ENCODE peak calls at places on chromosomes 6 and 20, in four cellular contexts. Y, T, X and Q are unnamed samples.

GRCh38 chr6:121826156-121826810 is 390.8 kb downstream of the GJA1 start:
- DNase-seq in T (no peak), Y (peak), X (no peak), Q (peak)

GRCh38 chr20:48195121-48195870 is 410.0 kb upstream of the SULF2 start:
- DNase-seq in T (no peak), Y (no peak), X (no peak), Q (no peak)

GRCh38 chr6:39029156-39030011 is 19.2 kb upstream of the GLP1R start:
- DNase-seq in Y (no peak), T (no peak), X (peak), Q (no peak)

GRCh38 chr20:6100261-6100660 is 22.6 kb downstream of the FERMT1 start:
- DNase-seq in X (no peak), Y (no peak), T (no peak), Q (no peak)

GRCh38 chr6:47146426-47147174 is 104.5 kb upstream of the ADGRF1 start:
- DNase-seq in T (no peak), X (no peak), Y (peak), Q (peak)

GRCh38 chr6:45727824-45728449 is 287.7 kb downstream of the CLIC5 start:
- DNase-seq in T (peak), X (no peak), Y (no peak), Q (no peak)

GRCh38 chr20:62023935-62024334 is 41.7 kb downstream of the TAF4 start:
- DNase-seq in Y (no peak), X (no peak), T (no peak), Q (no peak)

GRCh38 chr20:63858393-63859165 is 2.7 kb upstream of the ABHD16B start:
- DNase-seq in Y (no peak), T (peak), X (no peak), Q (peak)

GRCh38 chr6:130435181-130435580 is 69.4 kb downstream of the TMEM200A start:
- DNase-seq in Y (no peak), T (no peak), X (no peak), Q (no peak)

GRCh38 chr20:54772931-54773642 is 297.7 kb downstream of the DOK5 start:
- DNase-seq in Y (no peak), X (no peak), T (no peak), Q (no peak)

GRCh38 chr6:38262609-38263008 is 377.1 kb downstream of the BTBD9 start:
- DNase-seq in T (no peak), X (no peak), Y (peak), Q (no peak)

GRCh38 chr6:54846243-54846856 is at the start of gene FAM83B:
- DNase-seq in X (peak), T (peak), Y (no peak), Q (no peak)

GRCh38 chr20:60138263-60139127 is 180.3 kb downstream of the CDH26 start:
- DNase-seq in Y (no peak), X (no peak), T (peak), Q (peak)

GRCh38 chr20:14924433-14924832 is 587.0 kb upstream of the FLRT3 start:
- DNase-seq in T (no peak), Y (no peak), X (no peak), Q (no peak)

GRCh38 chr6:15916581-15916980 is 212.3 kb upstream of the MYLIP start:
- DNase-seq in Y (no peak), T (peak), X (no peak), Q (no peak)

GRCh38 chr6:33411632-33412005 is 805 bp downstream of the PHF1 start:
- DNase-seq in Y (no peak), X (no peak), T (no peak), Q (no peak)

GRCh38 chr6:35392111-35392702 is 49.8 kb downstream of the PPARD start:
- DNase-seq in T (peak), X (no peak), Y (no peak), Q (no peak)

GRCh38 chr6:117536317-117536716 is 53.8 kb downstream of the DCBLD1 start:
- DNase-seq in Y (peak), X (no peak), T (no peak), Q (peak)

GRCh38 chr6:43812850-43813584 is 43.0 kb downstream of the VEGFA start:
- DNase-seq in Y (no peak), X (no peak), T (no peak), Q (no peak)

GRCh38 chr6:111773501-111774345 is 99.5 kb downstream of the FYN start:
- DNase-seq in Y (no peak), T (no peak), X (no peak), Q (no peak)

GRCh38 chr6:16901777-16902176 is 140.5 kb upstream of the ATXN1 start:
- DNase-seq in Y (peak), T (no peak), X (no peak), Q (peak)

GRCh38 chr6:10478187-10479040 is 42.7 kb upstream of the GCNT2 start:
- DNase-seq in Y (peak), T (no peak), X (peak), Q (peak)

GRCh38 chr6:40799296-40800020 is 212.3 kb upstream of the LRFN2 start:
- DNase-seq in X (no peak), Y (no peak), T (no peak), Q (no peak)

GRCh38 chr6:140101367-140101766 is 726.9 kb upstream of the CITED2 start:
- DNase-seq in X (no peak), Y (peak), T (no peak), Q (peak)

GRCh38 chr6:27288136-27289044 is 23.7 kb downstream of the POM121L2 start:
- DNase-seq in T (peak), Y (no peak), X (no peak), Q (no peak)

GRCh38 chr20:8067082-8067481 is 47.5 kb upstream of the TMX4 start:
- DNase-seq in Y (no peak), T (no peak), X (no peak), Q (no peak)

GRCh38 chr6:161327360-161327953 is 53.6 kb upstream of the AGPAT4 start:
- DNase-seq in Y (no peak), T (no peak), X (no peak), Q (no peak)

GRCh38 chr6:38436726-38437465 is 202.8 kb downstream of the BTBD9 start:
- DNase-seq in Y (peak), X (no peak), T (no peak), Q (peak)

GRCh38 chr20:60727425-60727824 is 524.6 kb upstream of the CDH4 start:
- DNase-seq in T (no peak), Y (no peak), X (no peak), Q (no peak)

GRCh38 chr6:169237496-169238134 is 16.0 kb downstream of the THBS2 start:
- DNase-seq in X (no peak), T (no peak), Y (peak), Q (no peak)

GRCh38 chr6:31531162-31531561 is 2.4 kb downstream of the MCCD1 start:
- DNase-seq in X (no peak), T (no peak), Y (no peak), Q (no peak)

GRCh38 chr6:31531771-31532643 is 3.2 kb downstream of the MCCD1 start:
- DNase-seq in T (no peak), X (no peak), Y (no peak), Q (no peak)

GRCh38 chr6:31529329-31530150 is 778 bp downstream of the MCCD1 start:
- DNase-seq in Y (no peak), T (no peak), X (no peak), Q (no peak)

GRCh38 chr6:31528821-31529328 is at the start of gene MCCD1:
- DNase-seq in Y (no peak), X (no peak), T (peak), Q (no peak)

GRCh38 chr6:31530659-31531058 is 1.9 kb downstream of the MCCD1 start:
- DNase-seq in Y (no peak), X (no peak), T (no peak), Q (no peak)
- TF ChIP-seq CTCF in Y (no peak), X (no peak), T (no peak), Q (no peak)

DNA sequence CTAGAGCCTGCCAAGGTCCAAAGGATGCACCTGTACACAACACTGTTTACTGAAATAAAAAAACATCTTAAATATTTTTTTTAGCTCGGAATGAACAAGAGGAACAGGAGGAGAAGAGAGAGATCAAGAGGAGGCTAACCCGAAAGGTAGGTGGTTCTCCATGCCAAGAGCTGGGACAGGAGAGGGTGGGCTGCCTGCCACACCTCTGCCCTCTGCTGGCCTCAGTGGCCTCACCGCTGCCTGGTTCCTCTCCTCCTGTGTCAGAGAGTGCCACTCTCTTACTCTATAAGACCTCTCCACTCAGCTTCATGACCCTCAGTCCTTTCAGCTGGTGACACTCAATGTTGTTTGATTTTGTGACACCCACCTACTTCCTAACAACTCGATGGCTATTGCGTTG is 50.2 kb downstream of the TBC1D7 start:
- DNase-seq in Y (no peak), X (no peak), T (peak), Q (no peak)
- TF ChIP-seq CTCF in Y (peak), X (peak), T (no peak), Q (no peak)

GRCh38 chr6:25027221-25027916 is 91.6 kb upstream of the RIPOR2 start:
- DNase-seq in X (no peak), T (peak), Y (no peak), Q (no peak)
- TF ChIP-seq CTCF in X (no peak), T (no peak), Y (no peak), Q (no peak)

GRCh38 chr6:109224994-109225393 is 129.7 kb downstream of the CEP57L1 start:
- DNase-seq in T (no peak), X (no peak), Y (no peak), Q (no peak)

GRCh38 chr6:109226353-109226752 is 131.0 kb downstream of the CEP57L1 start:
- DNase-seq in T (no peak), Y (no peak), X (no peak), Q (no peak)

GRCh38 chr6:109222848-109223247 is 127.5 kb downstream of the CEP57L1 start:
- DNase-seq in X (no peak), T (no peak), Y (no peak), Q (no peak)

GRCh38 chr6:109224107-109224875 is 129.0 kb downstream of the CEP57L1 start:
- DNase-seq in T (no peak), Y (no peak), X (no peak), Q (no peak)

GRCh38 chr6:109221543-109222195 is 126.4 kb downstream of the CEP57L1 start:
- DNase-seq in X (no peak), Y (no peak), T (no peak), Q (no peak)
- TF ChIP-seq CTCF in X (no peak), Y (no peak), T (no peak), Q (no peak)

GRCh38 chr6:53268858-53269608 is 79.7 kb downstream of the ELOVL5 start:
- DNase-seq in X (no peak), Y (no peak), T (no peak), Q (no peak)

GRCh38 chr6:53269827-53270226 is 78.9 kb downstream of the ELOVL5 start:
- DNase-seq in Y (no peak), T (no peak), X (no peak), Q (no peak)

GRCh38 chr6:53279301-53279700 is 69.4 kb downstream of the ELOVL5 start:
- DNase-seq in Y (no peak), X (no peak), T (no peak), Q (no peak)

GRCh38 chr6:53273356-53273755 is 75.4 kb downstream of the ELOVL5 start:
- DNase-seq in X (no peak), T (peak), Y (no peak), Q (no peak)
- TF ChIP-seq CTCF in X (peak), T (no peak), Y (no peak), Q (peak)

DNA sequence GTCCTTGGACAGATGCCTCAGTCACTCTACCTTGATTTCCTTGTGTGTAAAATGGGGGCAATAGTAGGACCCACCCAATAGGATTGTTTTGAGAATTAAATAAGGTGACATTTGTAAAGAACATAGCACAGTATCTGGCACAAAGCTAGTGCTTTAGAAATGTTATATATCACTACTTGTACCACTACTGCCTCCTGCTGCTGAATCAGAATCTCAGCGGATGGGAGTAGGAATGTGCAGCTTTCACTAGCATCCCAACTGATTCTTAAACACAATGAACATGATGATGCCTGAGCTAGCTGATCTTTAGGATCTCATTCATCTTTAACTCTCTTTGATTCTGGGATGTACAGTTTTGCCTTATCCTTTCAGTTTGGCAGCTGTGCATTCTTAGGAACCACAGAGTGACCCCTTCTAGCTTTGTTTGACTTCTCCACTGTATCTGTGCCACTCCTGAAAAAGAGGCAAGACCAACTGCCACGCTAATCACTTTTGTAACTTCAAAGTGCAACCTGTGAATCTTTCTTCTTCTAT is 7.2 kb downstream of the PBOV1 start:
- DNase-seq in Y (no peak), T (no peak), X (no peak), Q (no peak)
- TF ChIP-seq CTCF in Y (no peak), T (no peak), X (no peak), Q (no peak)

DNA sequence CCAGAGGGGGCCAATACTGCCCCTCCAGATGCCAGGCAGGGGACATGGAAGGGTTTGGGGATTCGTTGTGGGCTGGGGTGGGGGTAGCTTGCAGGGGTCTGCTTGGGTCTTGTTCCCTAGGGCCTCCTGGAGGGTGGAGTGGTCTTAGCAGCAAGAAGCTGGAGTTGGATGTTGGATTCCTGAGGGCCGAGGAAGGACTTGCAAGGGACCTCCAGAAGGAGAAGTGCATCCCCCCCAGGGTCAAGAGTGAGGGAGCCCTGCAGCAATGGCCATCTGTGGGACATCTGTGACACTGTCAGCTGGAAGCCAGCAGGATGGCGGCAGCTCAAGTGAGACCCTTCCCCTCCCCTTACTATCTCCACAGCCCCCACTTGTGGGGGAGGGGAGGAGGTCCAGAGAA is 25.4 kb upstream of the CCN5 start:
- DNase-seq in X (no peak), Y (no peak), T (no peak), Q (no peak)
- TF ChIP-seq CTCF in X (no peak), Y (no peak), T (no peak), Q (no peak)

DNA sequence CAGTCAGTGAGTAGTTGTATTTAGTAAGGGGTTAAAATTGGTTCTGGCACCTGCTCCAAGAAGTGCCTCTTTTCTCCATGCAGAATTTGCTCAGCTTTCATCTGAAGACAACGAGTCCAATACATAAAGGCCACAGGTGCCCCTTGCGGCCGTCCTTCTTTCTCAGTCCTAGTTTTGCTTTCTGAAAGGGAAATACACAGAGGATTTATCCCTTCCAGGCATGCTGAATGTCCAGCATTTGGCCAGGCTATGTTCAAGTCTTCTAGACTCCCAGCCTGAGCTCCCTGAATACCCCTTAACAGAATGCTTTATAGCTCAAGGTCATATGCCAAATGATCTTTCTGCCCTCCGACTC is 252.9 kb downstream of the TBC1D7 start:
- DNase-seq in Y (no peak), X (no peak), T (no peak), Q (no peak)
- TF ChIP-seq CTCF in Y (no peak), X (no peak), T (no peak), Q (no peak)

DNA sequence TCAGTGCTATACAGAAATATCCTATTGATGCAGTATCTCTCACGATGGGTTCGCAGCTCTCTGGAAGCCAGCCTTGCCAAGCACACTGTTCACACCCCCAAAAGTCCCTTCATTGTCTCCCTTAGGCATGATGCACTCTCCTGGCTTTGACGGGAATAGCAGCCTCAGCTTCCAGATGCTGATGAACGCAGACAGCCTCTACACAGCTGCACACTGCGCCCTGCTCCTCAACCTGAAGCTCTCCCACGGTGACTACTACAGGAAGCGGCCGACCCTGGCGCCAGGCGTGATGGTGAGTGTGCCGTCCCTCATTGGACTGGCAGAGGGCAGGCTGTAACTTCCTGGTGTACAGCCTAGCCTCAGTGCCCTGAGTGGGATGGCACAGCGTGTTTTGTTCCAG is 60.0 kb upstream of the PBOV1 start:
- DNase-seq in T (no peak), X (no peak), Y (peak), Q (no peak)
- TF ChIP-seq CTCF in T (no peak), X (peak), Y (peak), Q (peak)

GRCh38 chr6:159463440-159463839 is 229.6 kb downstream of the SOD2 start:
- DNase-seq in Y (peak), T (no peak), X (no peak), Q (peak)
- TF ChIP-seq CTCF in Y (peak), T (no peak), X (peak), Q (peak)